ENCODE peak calls at places on chromosomes 6 and 20, in six cellular contexts. T is uterus, B is HFF-Myc, G is cardiac muscle cell, A is astrocyte of the cerebellum, R is AG10803. V is an unnamed sample.
A peak's percentile ranks its signal among the peaks of the same experiment; 100 is the strongest.

GRCh38 chr6:86107985-86108384 is 465.3 kb upstream of the SYNCRIP start:
- DNase-seq in B (no peak), T (no peak), A (no peak), G (no peak), R (no peak), V (no peak)

GRCh38 chr6:78561015-78561414 is 306.3 kb upstream of the IRAK1BP1 start:
- DNase-seq in G (no peak), R (no peak), A (no peak), T (no peak), B (no peak), V (no peak)

GRCh38 chr6:62652692-62653328 is 366.8 kb upstream of the KHDRBS2 start:
- DNase-seq in A (no peak), R (peak; percentile 1), B (no peak), T (no peak), G (peak; percentile 24), V (no peak)

GRCh38 chr6:69232506-69233194 is 564.2 kb downstream of the LMBRD1 start:
- DNase-seq in A (peak; percentile 67), G (peak; percentile 91), B (peak; percentile 32), R (peak; percentile 54), T (peak; percentile 61), V (no peak)

GRCh38 chr6:39053016-39053595 is 4.5 kb downstream of the GLP1R start:
- DNase-seq in G (no peak), A (no peak), B (no peak), R (no peak), T (no peak), V (no peak)

GRCh38 chr6:125913864-125914351 is 42.7 kb upstream of the HINT3 start:
- DNase-seq in G (no peak), B (peak; percentile 99), T (peak; percentile 24), A (peak; percentile 90), R (peak; percentile 93), V (no peak)

GRCh38 chr6:24919404-24919892 is 16.3 kb downstream of the RIPOR2 start:
- DNase-seq in T (no peak), B (no peak), A (no peak), G (no peak), R (no peak), V (no peak)

GRCh38 chr20:10863337-10864060 is 189.7 kb upstream of the JAG1 start:
- DNase-seq in A (peak; percentile 81), R (peak; percentile 81), T (peak; percentile 18), G (no peak), B (peak; percentile 65), V (no peak)

GRCh38 chr20:19210426-19211155 is 1.9 kb upstream of the SLC24A3 start:
- DNase-seq in A (no peak), T (peak; percentile 58), G (no peak), R (peak; percentile 76), B (no peak), V (no peak)

DNA sequence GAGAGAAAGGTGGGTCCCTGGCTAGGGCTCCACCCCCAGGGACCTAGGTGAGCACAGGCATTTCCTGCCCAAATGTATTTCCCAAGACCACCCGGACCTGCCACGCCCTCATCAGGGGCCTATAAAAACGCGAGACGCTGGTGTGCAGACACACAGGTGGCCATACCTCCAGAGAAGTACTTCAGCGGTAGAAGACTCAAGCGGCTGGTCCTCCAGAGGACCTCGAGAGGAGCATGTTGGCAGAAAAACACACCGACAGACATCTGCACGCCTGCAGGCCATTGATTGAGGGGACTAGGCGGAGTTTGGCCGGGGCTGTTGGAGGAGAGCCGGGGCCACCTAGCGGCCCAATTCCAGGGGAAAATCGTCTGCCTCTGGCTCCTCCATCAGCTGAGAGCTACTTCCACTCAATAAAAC is 695.8 kb upstream of the MMS22L start:
- DNase-seq in G (no peak), R (no peak), T (no peak), B (no peak), A (no peak), V (no peak)
- TF ChIP-seq CTCF in G (no peak), R (no peak), T (no peak), B (no peak), A (no peak), V (peak; percentile 31)

GRCh38 chr20:23159256-23159922 is 73.3 kb upstream of the CD93 start:
- DNase-seq in A (no peak), R (no peak), B (no peak), T (no peak), G (no peak), V (no peak)
- H3K4me3 ChIP-seq in A (no peak overlapping the region), R (no peak overlapping the region), B (no peak overlapping the region), T (no peak overlapping the region), G (no peak overlapping the region), V (no peak overlapping the region)

DNA sequence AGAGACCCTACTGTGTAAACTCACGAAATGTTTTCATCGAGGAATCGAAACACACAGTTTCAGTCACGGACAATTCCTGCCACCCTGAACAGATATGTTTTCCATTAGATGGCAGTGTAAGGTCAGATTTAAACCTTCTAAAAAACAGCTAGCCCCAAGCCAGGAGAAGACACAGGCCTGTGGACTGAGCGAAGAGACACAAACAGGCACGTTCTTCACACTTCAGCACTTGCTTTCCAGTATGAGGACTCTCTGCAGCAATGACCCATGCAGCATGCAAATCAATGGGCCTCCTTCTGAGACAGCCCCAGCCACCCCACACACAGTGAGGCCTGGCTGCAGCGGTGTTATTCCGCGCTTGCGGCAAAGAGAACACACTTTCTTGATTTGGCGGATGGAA is 31.9 kb downstream of the HUS1B start:
- DNase-seq in T (no peak), R (peak; percentile 17), A (no peak), G (peak; percentile 69), B (peak; percentile 7), V (peak; percentile 66)
- TF ChIP-seq CTCF in T (no peak), R (peak; percentile 16), A (peak; percentile 13), G (peak; percentile 22), B (peak; percentile 5), V (no peak)

DNA sequence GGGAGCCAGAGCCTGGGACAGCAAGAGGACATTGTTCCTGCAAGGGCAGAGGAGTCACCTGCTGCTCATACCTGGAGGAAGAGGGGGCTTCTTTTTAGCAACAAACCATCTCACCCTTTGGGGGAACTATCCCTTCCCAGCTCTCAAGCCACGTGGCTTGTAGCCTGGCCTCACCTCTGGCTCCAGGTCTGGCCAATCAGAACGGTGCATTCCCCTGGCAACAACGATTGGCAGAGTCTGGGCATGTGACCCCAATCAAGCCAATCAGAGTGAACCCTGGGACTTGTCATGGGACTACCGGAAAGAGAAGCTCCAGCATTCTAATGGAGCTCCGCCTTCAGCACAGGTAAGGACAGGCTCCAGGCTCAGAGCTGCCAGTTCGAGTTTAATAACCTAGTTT is 33.6 kb downstream of the KCNB1 start:
- DNase-seq in T (no peak), A (no peak), G (no peak), B (no peak), R (no peak), V (no peak)
- H3K4me3 ChIP-seq in T (no peak overlapping the region), A (no peak overlapping the region), G (no peak overlapping the region), B (no peak overlapping the region), R (no peak overlapping the region), V (no peak overlapping the region)

GRCh38 chr20:2872304-2873009 is 824 bp upstream of the PTPRA start:
- DNase-seq in T (peak; percentile 45), B (no peak), G (peak; percentile 61), A (no peak), R (peak; percentile 40), V (no peak)
- TF ChIP-seq CTCF in T (no peak), B (peak; percentile 48), G (peak; percentile 34), A (peak; percentile 14), R (peak; percentile 27), V (peak; percentile 51)

DNA sequence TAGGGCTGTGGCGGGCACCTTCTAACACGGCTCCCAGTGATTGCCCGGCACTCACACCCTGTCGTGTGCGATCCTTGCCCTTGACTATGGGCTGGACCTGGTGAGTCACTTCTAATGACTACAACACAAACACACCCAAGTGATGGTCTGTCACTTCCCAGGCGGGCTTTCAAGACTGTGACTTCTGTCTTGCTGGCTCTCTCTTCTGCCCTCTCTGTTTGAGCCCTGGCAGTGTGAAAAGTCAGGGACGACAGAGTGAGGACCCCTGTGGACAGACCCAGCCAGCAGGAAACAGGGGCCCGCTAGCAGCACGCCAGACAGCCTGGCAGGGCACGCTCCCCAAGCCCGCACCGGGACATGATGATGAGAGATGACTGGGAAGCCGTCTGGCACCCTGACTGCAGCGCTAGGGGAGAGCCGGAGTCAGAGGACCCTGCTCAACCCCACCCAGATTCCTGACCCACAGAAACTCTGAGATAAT is 43.0 kb downstream of the KIF16B start:
- DNase-seq in B (no peak), G (no peak), R (no peak), A (no peak), T (no peak), V (no peak)
- H3K4me3 ChIP-seq in B (no peak overlapping the region), G (no peak overlapping the region), R (no peak overlapping the region), A (no peak overlapping the region), T (no peak overlapping the region), V (no peak overlapping the region)

GRCh38 chr6:137040393-137040792 is 4.4 kb downstream of the IL20RA start:
- DNase-seq in R (no peak), T (no peak), A (no peak), G (no peak), B (no peak), V (no peak)
- TF ChIP-seq CTCF in R (peak; percentile 10), T (no peak), A (no peak), G (no peak), B (no peak), V (peak; percentile 17)

V was measured in GM12864.